ENCODE peak calls at places on chromosome X, in ten cellular contexts. S is heart left ventricle, G is uterus, U is ovary, K is body of pancreas, H is suprapubic skin, R is H54, L is HCT116, P is HepG2, Q is lower leg skin. V is an unnamed sample.

GRCh38 chrX:151984328-151984727 is 9.9 kb upstream of the GABRE start:
- DNase-seq in S (no peak), G (no peak), U (no peak), K (no peak), H (no peak), R (no peak), L (no peak), P (peak), Q (peak), V (no peak)

GRCh38 chrX:148133099-148133725 is 152.1 kb downstream of the FMR1NB start:
- DNase-seq in S (no peak), G (no peak), U (no peak), K (no peak), H (no peak), R (no peak), L (no peak), P (no peak), Q (no peak), V (peak)

GRCh38 chrX:13165747-13166146 is 121.3 kb upstream of the FAM9C start:
- DNase-seq in S (no peak), G (no peak), U (no peak), K (no peak), H (no peak), R (no peak), L (no peak), P (no peak), Q (no peak), V (no peak)

GRCh38 chrX:47145408-47146120 is 543 bp downstream of the RBM10 start:
- DNase-seq in S (no peak), G (peak), U (no peak), K (no peak), H (no peak), R (no peak), L (no peak), P (no peak), Q (no peak), V (no peak)

GRCh38 chrX:24479924-24480722 is 15.0 kb downstream of the PDK3 start:
- DNase-seq in S (peak), G (no peak), U (no peak), K (no peak), H (no peak), R (no peak), L (no peak), P (no peak), Q (no peak), V (peak)

GRCh38 chrX:69493193-69493592 is 10.9 kb upstream of the NALF2 start:
- DNase-seq in S (no peak), G (no peak), U (no peak), K (peak), H (no peak), R (peak), L (peak), P (peak), Q (no peak), V (peak)

GRCh38 chrX:31074522-31074921 is 2.7 kb upstream of the FTHL17 start:
- DNase-seq in S (no peak), G (no peak), U (no peak), K (no peak), H (no peak), R (no peak), L (no peak), P (no peak), Q (no peak), V (no peak)

GRCh38 chrX:41518841-41519220 is 71.7 kb downstream of the NYX start:
- DNase-seq in S (no peak), G (no peak), U (peak), K (no peak), H (no peak), R (peak), L (no peak), P (no peak), Q (no peak), V (no peak)

GRCh38 chrX:142201113-142201512 is 4.0 kb downstream of the MAGEC2 start:
- DNase-seq in S (no peak), G (no peak), U (no peak), K (no peak), H (no peak), R (no peak), L (no peak), P (no peak), Q (no peak), V (no peak)

GRCh38 chrX:42128020-42128419 is 204.7 kb upstream of the CASK start:
- DNase-seq in S (no peak), G (no peak), U (no peak), K (no peak), H (no peak), R (no peak), L (no peak), P (no peak), Q (no peak), V (no peak)

GRCh38 chrX:51899741-51900140 is 6.3 kb downstream of the MAGED1 start:
- DNase-seq in S (no peak), G (no peak), U (no peak), K (no peak), H (no peak), R (no peak), L (no peak), P (no peak), Q (no peak), V (no peak)

GRCh38 chrX:124260845-124261244 is 71.6 kb upstream of the TEX13D start:
- DNase-seq in S (no peak), G (no peak), U (no peak), K (no peak), H (no peak), R (no peak), L (no peak), P (no peak), Q (no peak), V (no peak)

GRCh38 chrX:17082831-17083230 is 136.4 kb downstream of the REPS2 start:
- DNase-seq in S (no peak), G (no peak), U (no peak), K (no peak), H (no peak), R (no peak), L (peak), P (peak), Q (no peak), V (peak)

GRCh38 chrX:57900961-57901360 is 9.3 kb downstream of the ZXDA start:
- DNase-seq in S (peak), G (no peak), U (no peak), K (no peak), H (no peak), R (no peak), L (no peak), P (no peak), Q (no peak), V (no peak)

GRCh38 chrX:13469963-13470679 is 99.3 kb upstream of the EGFL6 start:
- DNase-seq in S (no peak), G (no peak), U (no peak), K (no peak), H (no peak), R (no peak), L (no peak), P (no peak), Q (no peak), V (no peak)

GRCh38 chrX:153878969-153879653 is 6.9 kb downstream of the L1CAM start:
- DNase-seq in S (no peak), G (no peak), U (no peak), K (no peak), H (no peak), R (no peak), L (no peak), P (no peak), Q (no peak), V (no peak)

GRCh38 chrX:136065044-136065671 is 79.9 kb downstream of the SLC9A6 start:
- DNase-seq in S (peak), G (peak), U (no peak), K (no peak), H (no peak), R (no peak), L (no peak), P (peak), Q (peak), V (no peak)

GRCh38 chrX:96683997-96684338 is 674 bp upstream of the DIAPH2 start:
- DNase-seq in S (no peak), G (no peak), U (no peak), K (no peak), H (no peak), R (no peak), L (no peak), P (peak), Q (no peak), V (no peak)

GRCh38 chrX:96688789-96689188 is 4.1 kb downstream of the DIAPH2 start:
- DNase-seq in S (no peak), G (no peak), U (no peak), K (no peak), H (no peak), R (no peak), L (no peak), P (no peak), Q (no peak), V (no peak)

GRCh38 chrX:96682516-96682915 is 2.1 kb upstream of the DIAPH2 start:
- DNase-seq in S (no peak), G (no peak), U (no peak), K (no peak), H (no peak), R (no peak), L (no peak), P (no peak), Q (no peak), V (peak)

GRCh38 chrX:96685205-96686099 is 810 bp downstream of the DIAPH2 start:
- DNase-seq in S (peak), G (peak), U (peak), K (peak), H (peak), R (peak), L (no peak), P (peak), Q (no peak), V (peak)

DNA sequence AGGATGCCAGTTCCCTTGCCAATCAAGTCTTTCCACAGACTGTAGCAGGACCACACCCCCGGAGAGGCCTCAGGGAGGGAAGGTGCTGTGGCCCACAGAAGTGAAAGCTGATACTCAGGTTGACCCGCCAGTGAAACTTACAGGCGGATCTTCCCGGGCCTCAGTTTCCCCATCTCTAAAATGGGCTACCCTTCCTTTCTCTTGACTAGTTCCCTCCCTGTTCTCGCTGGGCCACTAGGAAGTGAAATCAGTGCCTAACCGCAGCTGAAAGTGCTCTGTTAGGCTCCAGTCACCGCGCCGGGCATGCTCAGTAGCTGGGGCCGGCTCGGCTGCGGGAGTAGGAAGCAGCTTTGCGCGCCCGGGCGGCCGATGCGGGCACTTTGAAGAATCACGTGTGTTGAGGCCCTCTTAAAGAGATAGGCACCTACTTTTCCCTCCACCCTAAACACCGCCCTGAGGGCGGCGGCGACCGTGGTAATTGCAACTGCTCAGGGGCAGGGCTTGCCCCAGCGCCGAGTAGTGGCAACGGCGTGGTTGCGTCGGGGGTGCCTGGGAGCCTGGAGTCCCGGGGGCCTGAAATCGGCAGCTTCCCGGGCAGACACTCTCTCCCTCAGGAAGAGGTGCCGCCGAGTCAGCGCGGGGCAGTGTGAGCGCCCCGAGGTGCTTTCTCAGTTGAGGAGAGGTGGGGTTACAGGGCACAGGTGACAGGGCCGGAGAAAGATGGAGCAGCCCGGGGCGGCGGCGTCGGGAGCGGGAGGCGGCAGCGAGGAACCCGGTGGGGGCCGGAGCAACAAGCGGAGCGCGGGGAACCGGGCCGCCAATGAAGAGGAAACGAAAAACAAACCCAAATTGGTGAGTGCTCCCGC is at the start of gene DIAPH2:
- DNase-seq in S (peak), G (peak), U (peak), K (peak), H (peak), R (peak), L (peak), P (peak), Q (peak), V (peak)
- TF ChIP-seq POLR2A in S (no peak), G (peak), U (peak), K (peak), H (no peak), R (peak), L (no peak), P (peak), Q (no peak), V (no peak)

DNA sequence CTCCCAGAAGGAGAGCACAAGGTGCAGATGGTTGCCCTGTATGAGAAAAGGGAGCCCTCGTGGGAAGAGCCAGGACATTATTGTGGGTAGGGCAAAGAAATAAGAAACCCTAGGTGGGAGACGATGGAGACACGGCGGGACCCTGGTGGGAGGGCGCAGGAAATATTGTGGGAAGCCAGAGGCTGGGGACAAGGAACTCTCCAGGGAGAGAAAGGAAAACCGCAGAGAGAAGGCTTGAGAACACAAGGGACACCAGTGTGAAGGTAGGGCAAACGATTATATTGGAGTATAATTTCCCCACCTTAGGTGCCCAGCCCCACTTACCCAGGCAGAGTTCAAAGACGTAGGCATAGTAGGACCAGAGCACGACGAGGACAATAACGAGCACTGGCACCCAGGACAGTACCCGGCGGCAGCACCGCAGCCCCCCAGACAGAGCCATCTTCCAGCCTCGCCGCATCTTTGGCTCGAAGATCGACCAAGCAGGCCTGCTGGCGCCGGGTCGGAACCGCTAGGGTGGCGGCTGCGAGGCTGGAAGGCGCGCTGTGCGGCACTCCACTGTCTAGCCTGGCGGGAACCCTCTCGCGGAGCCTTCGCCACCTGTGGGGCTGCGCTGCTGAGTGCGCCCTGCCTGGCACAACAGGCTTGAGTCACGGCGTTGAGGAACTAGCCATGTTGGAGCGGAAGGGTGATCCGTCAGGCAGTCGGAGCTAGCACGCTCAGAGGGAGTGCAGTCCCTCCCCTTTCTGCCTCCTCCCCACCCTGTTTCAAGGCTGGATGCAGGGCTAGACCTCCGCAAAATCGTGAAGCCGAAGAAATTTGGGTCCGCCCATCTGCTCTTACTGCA is at the start of gene ZDHHC15:
- DNase-seq in S (peak), G (peak), U (peak), K (peak), H (peak), R (no peak), L (no peak), P (no peak), Q (peak), V (no peak)
- TF ChIP-seq POLR2A in S (no peak), G (peak), U (peak), K (peak), H (no peak), R (no peak), L (no peak), P (no peak), Q (no peak), V (no peak)

GRCh38 chrX:74613350-74614192 is 853 bp downstream of the RLIM start:
- DNase-seq in S (no peak), G (no peak), U (peak), K (no peak), H (no peak), R (no peak), L (no peak), P (peak), Q (no peak), V (peak)

GRCh38 chrX:74614193-74614909 is at the start of gene RLIM:
- DNase-seq in S (peak), G (peak), U (peak), K (peak), H (peak), R (peak), L (peak), P (peak), Q (peak), V (peak)
- TF ChIP-seq POLR2A in S (no peak), G (peak), U (peak), K (peak), H (peak), R (peak), L (peak), P (peak), Q (peak), V (peak)

DNA sequence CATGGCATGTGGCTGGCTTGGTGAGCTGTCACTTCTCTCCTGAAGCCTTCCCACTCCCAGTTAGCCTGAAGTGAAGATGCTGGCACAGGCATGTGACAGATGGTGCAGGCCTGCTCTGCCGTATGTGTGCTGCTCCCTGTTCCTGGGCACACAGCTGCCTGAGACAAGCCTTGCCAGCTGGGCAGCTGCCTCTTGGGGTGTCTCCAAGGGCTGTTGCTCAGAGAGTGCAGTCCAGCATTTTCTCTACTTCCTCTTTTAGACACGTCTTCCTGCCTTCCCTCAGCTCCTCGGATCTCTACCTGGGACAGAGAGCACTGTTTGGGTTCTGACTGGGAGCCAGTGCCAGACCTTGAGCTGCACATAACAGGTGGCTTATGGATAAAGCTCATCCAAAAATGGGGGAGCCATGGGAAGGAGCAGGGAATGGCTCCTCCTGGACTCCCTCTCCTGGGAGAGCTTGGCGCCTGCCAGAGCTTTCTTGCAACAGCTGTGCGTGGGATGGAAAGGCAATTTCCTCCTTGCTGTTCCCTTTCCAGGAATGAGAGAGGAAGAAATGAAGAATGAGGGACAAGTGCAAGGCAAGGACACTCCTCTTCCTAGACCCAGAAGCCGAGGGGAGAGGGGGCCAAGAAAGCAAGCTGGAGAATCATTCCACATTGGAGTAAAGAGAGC is 132.9 kb downstream of the MSL3 start:
- DNase-seq in S (peak), G (no peak), U (no peak), K (no peak), H (peak), R (no peak), L (no peak), P (no peak), Q (no peak), V (no peak)
- TF ChIP-seq POLR2A in S (no peak), G (no peak), U (no peak), K (no peak), H (no peak), R (no peak), L (no peak), P (no peak), Q (no peak), V (no peak)

GRCh38 chrX:48940404-48940955 is 16.9 kb downstream of the OTUD5 start:
- DNase-seq in S (no peak), G (no peak), U (no peak), K (no peak), H (no peak), R (no peak), L (no peak), P (no peak), Q (no peak), V (peak)
- TF ChIP-seq POLR2A in S (no peak), G (no peak), U (no peak), K (no peak), H (no peak), R (no peak), L (no peak), P (no peak), Q (no peak), V (peak)

GRCh38 chrX:40176256-40176978 is 78.7 kb upstream of the BCOR start:
- DNase-seq in S (peak), G (peak), U (peak), K (peak), H (peak), R (no peak), L (no peak), P (peak), Q (peak), V (peak)

GRCh38 chrX:40173662-40174593 is 76.2 kb upstream of the BCOR start:
- DNase-seq in S (peak), G (peak), U (peak), K (peak), H (peak), R (no peak), L (peak), P (peak), Q (no peak), V (peak)

GRCh38 chrX:40176979-40177430 is 79.2 kb upstream of the BCOR start:
- DNase-seq in S (no peak), G (no peak), U (no peak), K (peak), H (peak), R (no peak), L (no peak), P (peak), Q (no peak), V (peak)

GRCh38 chrX:40174594-40175415 is 77.0 kb upstream of the BCOR start:
- DNase-seq in S (peak), G (peak), U (peak), K (peak), H (peak), R (no peak), L (no peak), P (peak), Q (no peak), V (peak)

GRCh38 chrX:40175416-40176255 is 77.9 kb upstream of the BCOR start:
- DNase-seq in S (peak), G (peak), U (peak), K (peak), H (peak), R (no peak), L (no peak), P (peak), Q (peak), V (peak)
- TF ChIP-seq POLR2A in S (no peak), G (peak), U (peak), K (peak), H (peak), R (peak), L (peak), P (peak), Q (no peak), V (peak)

GRCh38 chrX:120244735-120245498 is 5.7 kb upstream of the ZBTB33 start:
- DNase-seq in S (peak), G (peak), U (peak), K (peak), H (peak), R (peak), L (peak), P (peak), Q (peak), V (peak)
- TF ChIP-seq POLR2A in S (no peak), G (no peak), U (peak), K (no peak), H (no peak), R (peak), L (no peak), P (peak), Q (no peak), V (peak)

DNA sequence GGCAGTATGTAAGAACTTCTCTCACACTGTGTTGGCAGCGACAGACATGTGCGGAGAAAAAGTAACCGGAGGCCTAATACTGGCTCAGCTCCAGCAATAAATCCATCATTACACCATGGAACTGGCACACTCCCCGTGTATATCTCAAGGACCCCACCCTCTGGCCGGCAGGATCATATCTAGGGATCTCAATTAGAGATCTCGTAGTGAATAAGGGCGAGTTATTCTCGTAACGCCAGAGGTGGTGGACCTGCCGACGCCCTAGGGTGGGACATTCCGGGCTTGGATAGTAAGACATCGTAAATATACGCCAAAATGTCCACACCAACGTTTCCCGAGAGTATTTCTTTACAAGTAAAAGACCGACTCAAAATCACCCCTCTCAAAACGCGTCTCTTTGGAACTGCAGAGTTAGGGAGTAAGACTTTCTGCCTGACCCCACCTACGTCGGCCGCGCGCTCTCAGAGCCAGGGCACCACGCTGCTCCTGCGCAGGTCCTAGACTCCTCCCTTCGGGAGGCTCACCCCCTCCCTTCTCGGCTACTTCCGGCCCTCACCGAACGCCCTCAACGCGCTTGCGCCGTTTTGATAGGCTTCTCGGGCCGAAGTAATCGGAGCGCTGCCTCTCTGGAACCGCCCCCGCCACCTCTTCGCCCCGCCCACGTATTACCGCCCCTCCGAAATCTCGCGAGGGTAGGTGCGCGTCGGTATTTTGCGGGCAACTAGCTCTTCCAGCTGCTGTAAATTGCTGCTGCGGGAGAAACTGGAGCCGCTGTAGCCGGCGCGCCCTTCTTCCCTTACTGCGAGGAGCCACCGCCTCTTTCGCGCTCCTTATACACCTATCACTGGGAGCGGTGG is at the start of gene WDR44:
- DNase-seq in S (peak), G (peak), U (peak), K (peak), H (peak), R (peak), L (peak), P (peak), Q (peak), V (peak)
- TF ChIP-seq POLR2A in S (no peak), G (peak), U (peak), K (peak), H (peak), R (peak), L (no peak), P (peak), Q (peak), V (peak)